ENCODE peak calls at places on chromosomes 5 and 9, in eight cellular contexts. Q is tibial nerve; R is EL; S is HS-5; O is upper lobe of right lung; H is kidney glomerular epithelial cell; A is activated T-cell treated with anti-CD3 and anti-CD28 coated beads for 24 hours; Z is stimulated activated CD8-positive, alpha-beta memory T cell treated with anti-CD3 and anti-CD28 coated beads, Interleukin-2, amount 100 ng/mL, for 48 hours. E is an unnamed sample.

GRCh38 chr5:132785355-132785754 is 8.3 kb upstream of the SEPTIN8 start:
- DNase-seq in S (no peak), Q (no peak), H (no peak), O (no peak), R (no peak), A (no peak), Z (no peak), E (no peak)

GRCh38 chr5:16794381-16794913 is 141.6 kb downstream of the MYO10 start:
- DNase-seq in H (no peak), A (no peak), R (no peak), Z (no peak), S (no peak), O (no peak), Q (no peak), E (peak; percentile 51)

GRCh38 chr9:121253162-121253561 is 14.8 kb upstream of the GSN start:
- DNase-seq in H (no peak), Z (no peak), A (no peak), Q (no peak), S (no peak), R (no peak), O (no peak), E (no peak)

GRCh38 chr5:106853266-106853665 is 817.5 kb downstream of the EFNA5 start:
- DNase-seq in Z (no peak), Q (no peak), A (no peak), R (no peak), H (no peak), S (no peak), O (no peak), E (no peak)

GRCh38 chr5:1551913-1552312 is 28.2 kb upstream of the LPCAT1 start:
- DNase-seq in Q (no peak), H (no peak), O (no peak), R (no peak), S (no peak), Z (no peak), A (no peak), E (no peak)

GRCh38 chr9:108860354-108860753 is 1.7 kb upstream of the ACTL7A start:
- DNase-seq in Z (no peak), S (no peak), H (no peak), Q (no peak), O (no peak), A (no peak), R (no peak), E (no peak)

GRCh38 chr5:32794086-32794485 is 83.0 kb downstream of the NPR3 start:
- DNase-seq in Z (no peak), H (no peak), O (no peak), R (peak; percentile 54), A (no peak), S (no peak), Q (no peak), E (no peak)

GRCh38 chr5:14868771-14869170 is 2.8 kb downstream of the ANKH start:
- DNase-seq in S (no peak), O (no peak), H (no peak), R (no peak), Q (no peak), A (no peak), Z (no peak), E (no peak)

GRCh38 chr5:99104538-99105132 is 175.8 kb upstream of the CHD1 start:
- DNase-seq in R (peak; percentile 34), A (no peak), H (peak; percentile 10), Q (no peak), O (no peak), Z (no peak), S (peak; percentile 18), E (peak; percentile 42)

GRCh38 chr5:55570026-55570425 is 35.3 kb upstream of the PLPP1 start:
- DNase-seq in Z (no peak), H (no peak), S (no peak), A (no peak), O (no peak), Q (peak; percentile 33), R (peak; percentile 45), E (no peak)

GRCh38 chr5:98227489-98227888 is 546.0 kb upstream of the RGMB start:
- DNase-seq in O (no peak), A (no peak), R (no peak), S (no peak), Z (no peak), Q (no peak), H (no peak), E (no peak)

GRCh38 chr5:73447234-73448071 is 1.1 kb downstream of the FOXD1 start:
- DNase-seq in S (no peak), O (peak; percentile 63), Q (no peak), H (peak; percentile 66), R (peak; percentile 69), Z (no peak), A (no peak), E (peak; percentile 45)

GRCh38 chr5:36724429-36725332 is 118.3 kb downstream of the SLC1A3 start:
- DNase-seq in Z (no peak), S (no peak), O (peak; percentile 82), R (peak; percentile 26), A (peak; percentile 16), Q (peak; percentile 27), H (no peak), E (no peak)

GRCh38 chr5:77295863-77296378 is 85.4 kb downstream of the PDE8B start:
- DNase-seq in H (no peak), A (no peak), Q (no peak), R (no peak), Z (no peak), O (no peak), S (no peak), E (no peak)

GRCh38 chr9:112135706-112136105 is 39.4 kb downstream of the SUSD1 start:
- DNase-seq in R (no peak), S (no peak), A (no peak), O (no peak), H (no peak), Q (no peak), Z (no peak), E (no peak)

GRCh38 chr9:124725068-124725452 is 46.1 kb downstream of the NR6A1 start:
- DNase-seq in R (no peak), O (no peak), S (no peak), Q (no peak), A (no peak), H (no peak), Z (no peak), E (no peak)

GRCh38 chr9:113343732-113344231 is 3.7 kb upstream of the WDR31 start:
- DNase-seq in Z (no peak), R (peak; percentile 25), A (no peak), O (peak; percentile 64), Q (peak; percentile 77), H (no peak), S (no peak), E (peak; percentile 49)

GRCh38 chr5:139660916-139661814 is 13.0 kb downstream of the CXXC5 start:
- DNase-seq in R (peak; percentile 95), O (peak; percentile 93), A (no peak), Q (peak; percentile 75), S (peak; percentile 56), H (no peak), Z (no peak), E (no peak)

GRCh38 chr9:87497604-87498045 is at the start of gene DAPK1:
- DNase-seq in R (peak; percentile 62), Q (peak; percentile 40), A (no peak), Z (no peak), O (peak; percentile 92), H (peak; percentile 49), S (no peak), E (no peak)

GRCh38 chr5:2686296-2686695 is 65.2 kb downstream of the IRX2 start:
- DNase-seq in Q (no peak), R (no peak), H (no peak), Z (no peak), O (no peak), A (no peak), S (no peak), E (no peak)

GRCh38 chr9:130570200-130570599 is 9.2 kb upstream of the FUBP3 start:
- DNase-seq in Z (no peak), A (no peak), Q (no peak), H (no peak), S (peak; percentile 23), O (no peak), R (peak; percentile 60), E (no peak)

GRCh38 chr5:17069995-17070405 is 133.9 kb upstream of the MYO10 start:
- DNase-seq in R (no peak), H (peak; percentile 84), Q (no peak), Z (no peak), S (no peak), O (no peak), A (no peak), E (no peak)

GRCh38 chr5:176458904-176459561 is 10.8 kb downstream of the FAF2 start:
- DNase-seq in R (no peak), A (no peak), O (no peak), S (no peak), H (no peak), Q (no peak), Z (no peak), E (no peak)

GRCh38 chr5:107925195-107925594 is 254.5 kb upstream of the EFNA5 start:
- DNase-seq in R (no peak), H (no peak), O (no peak), S (no peak), A (no peak), Q (no peak), Z (no peak), E (no peak)

GRCh38 chr9:123556464-123557435 is 200.8 kb downstream of the CRB2 start:
- DNase-seq in R (peak; percentile 41), A (no peak), O (no peak), Z (no peak), H (no peak), S (peak; percentile 5), Q (no peak), E (no peak)

GRCh38 chr9:122396622-122397148 is 25.9 kb downstream of the PTGS1 start:
- DNase-seq in O (no peak), H (no peak), S (no peak), Z (no peak), R (no peak), A (no peak), Q (no peak), E (no peak)

GRCh38 chr5:37769840-37770239 is 70.0 kb downstream of the GDNF start:
- DNase-seq in R (no peak), A (no peak), Z (no peak), Q (no peak), S (no peak), O (no peak), H (no peak), E (no peak)

GRCh38 chr9:109537288-109537687 is 39.2 kb upstream of the PTPN3 start:
- DNase-seq in H (no peak), Q (no peak), R (no peak), A (no peak), O (no peak), S (no peak), Z (no peak), E (no peak)

GRCh38 chr5:65774346-65774745 is 52.3 kb downstream of the NLN start:
- DNase-seq in A (no peak), Q (no peak), R (peak; percentile 92), Z (no peak), S (peak; percentile 83), H (peak; percentile 89), O (no peak), E (no peak)

GRCh38 chr5:76986828-76987526 is 34.1 kb downstream of the CRHBP start:
- DNase-seq in A (no peak), R (no peak), Q (no peak), H (no peak), Z (no peak), S (no peak), O (no peak), E (no peak)

GRCh38 chr9:99445920-99446319 is 223.8 kb downstream of the SEC61B start:
- DNase-seq in O (no peak), S (no peak), R (no peak), H (no peak), A (no peak), Z (no peak), Q (no peak), E (no peak)

GRCh38 chr9:75087279-75087823 is 604 bp downstream of the NMRK1 start:
- DNase-seq in S (no peak), R (peak; percentile 57), H (peak; percentile 40), Q (no peak), Z (no peak), A (peak; percentile 30), O (no peak), E (peak; percentile 50)

GRCh38 chr5:172956936-172957335 is 2.3 kb upstream of the RPL26L1 start:
- DNase-seq in A (no peak), R (peak; percentile 40), Z (no peak), O (no peak), Q (no peak), S (no peak), H (no peak), E (peak; percentile 14)

GRCh38 chr5:167708449-167708848 is 583.0 kb upstream of the WWC1 start:
- DNase-seq in S (no peak), O (no peak), Z (no peak), Q (no peak), H (no peak), A (no peak), R (no peak), E (peak; percentile 21)

E was measured in cerebellar cortex.